ENCODE peak calls at places on chromosomes 3 and 15, in seven cellular contexts. S is neural progenitor cell, Q is suprapubic skin, Y is astrocyte, N is GM20000, W is A549, F is tibial nerve. K is an unnamed sample.

GRCh38 chr15:91186892-91187644 is 87.0 kb downstream of the SV2B start:
- DNase-seq in S (peak), Q (no peak), Y (peak), N (no peak), W (no peak), F (no peak), K (peak)

GRCh38 chr3:75260-75659 is 121.3 kb upstream of the CHL1 start:
- DNase-seq in S (no peak), Q (no peak), Y (no peak), N (no peak), W (no peak), F (no peak), K (no peak)

GRCh38 chr3:126389112-126389791 is 5.5 kb upstream of the CFAP100 start:
- DNase-seq in S (peak), Q (peak), Y (peak), N (peak), W (peak), F (peak), K (peak)

GRCh38 chr3:137294139-137294538 is 336.4 kb downstream of the IL20RB start:
- DNase-seq in S (peak), Q (no peak), Y (no peak), N (no peak), W (no peak), F (no peak), K (no peak)

GRCh38 chr3:197082871-197083270 is 53.3 kb upstream of the MELTF start:
- DNase-seq in S (no peak), Q (no peak), Y (peak), N (no peak), W (no peak), F (no peak), K (no peak)

GRCh38 chr3:46987485-46988401 is 8.3 kb downstream of the NBEAL2 start:
- DNase-seq in S (no peak), Q (no peak), Y (no peak), N (peak), W (no peak), F (peak), K (no peak)

GRCh38 chr15:62928996-62929350 is 113.6 kb upstream of the TPM1 start:
- DNase-seq in S (no peak), Q (no peak), Y (no peak), N (no peak), W (peak), F (no peak), K (no peak)

GRCh38 chr3:14880486-14881179 is 61.9 kb downstream of the FGD5 start:
- DNase-seq in S (no peak), Q (no peak), Y (no peak), N (no peak), W (no peak), F (no peak), K (no peak)

GRCh38 chr3:11991751-11992150 is 12.4 kb upstream of the SYN2 start:
- DNase-seq in S (no peak), Q (no peak), Y (no peak), N (no peak), W (no peak), F (no peak), K (no peak)

GRCh38 chr15:53843166-53843565 is 83.7 kb upstream of the WDR72 start:
- DNase-seq in S (no peak), Q (no peak), Y (no peak), N (no peak), W (no peak), F (no peak), K (no peak)

GRCh38 chr15:57792729-57793449 is 86.4 kb downstream of the POLR2M start:
- DNase-seq in S (peak), Q (no peak), Y (no peak), N (no peak), W (no peak), F (no peak), K (peak)

GRCh38 chr3:172142074-172143059 is 103.0 kb downstream of the FNDC3B start:
- DNase-seq in S (peak), Q (no peak), Y (peak), N (peak), W (no peak), F (no peak), K (no peak)

GRCh38 chr3:72492240-72492639 is 356.0 kb downstream of the SHQ1 start:
- DNase-seq in S (peak), Q (peak), Y (peak), N (no peak), W (no peak), F (peak), K (no peak)

GRCh38 chr3:124034016-124034808 is 42.3 kb upstream of the ROPN1 start:
- DNase-seq in S (peak), Q (no peak), Y (peak), N (peak), W (no peak), F (no peak), K (peak)

GRCh38 chr3:12192173-12192572 is 33.5 kb upstream of the TIMP4 start:
- DNase-seq in S (no peak), Q (no peak), Y (no peak), N (no peak), W (no peak), F (no peak), K (no peak)

GRCh38 chr3:27728195-27729087 is 6.3 kb upstream of the EOMES start:
- DNase-seq in S (peak), Q (no peak), Y (no peak), N (peak), W (no peak), F (no peak), K (peak)

GRCh38 chr15:38688761-38689160 is 124.1 kb upstream of the RASGRP1 start:
- DNase-seq in S (no peak), Q (no peak), Y (no peak), N (no peak), W (no peak), F (no peak), K (no peak)

GRCh38 chr3:196220587-196220986 is 4.3 kb downstream of the SLC51A start:
- DNase-seq in S (no peak), Q (no peak), Y (no peak), N (no peak), W (no peak), F (no peak), K (no peak)

GRCh38 chr3:43838877-43839276 is 148.1 kb downstream of the ABHD5 start:
- DNase-seq in S (no peak), Q (no peak), Y (no peak), N (no peak), W (no peak), F (no peak), K (no peak)
- TF ChIP-seq CTCF in S (no peak), Q (no peak), Y (no peak), N (no peak), W (no peak), F (no peak), K (no peak)

GRCh38 chr3:136070953-136071949 is 105.7 kb downstream of the PPP2R3A start:
- DNase-seq in S (no peak), Q (no peak), Y (peak), N (no peak), W (no peak), F (no peak), K (no peak)
- TF ChIP-seq CTCF in S (no peak), Q (no peak), Y (peak), N (no peak), W (peak), F (peak), K (no peak)

DNA sequence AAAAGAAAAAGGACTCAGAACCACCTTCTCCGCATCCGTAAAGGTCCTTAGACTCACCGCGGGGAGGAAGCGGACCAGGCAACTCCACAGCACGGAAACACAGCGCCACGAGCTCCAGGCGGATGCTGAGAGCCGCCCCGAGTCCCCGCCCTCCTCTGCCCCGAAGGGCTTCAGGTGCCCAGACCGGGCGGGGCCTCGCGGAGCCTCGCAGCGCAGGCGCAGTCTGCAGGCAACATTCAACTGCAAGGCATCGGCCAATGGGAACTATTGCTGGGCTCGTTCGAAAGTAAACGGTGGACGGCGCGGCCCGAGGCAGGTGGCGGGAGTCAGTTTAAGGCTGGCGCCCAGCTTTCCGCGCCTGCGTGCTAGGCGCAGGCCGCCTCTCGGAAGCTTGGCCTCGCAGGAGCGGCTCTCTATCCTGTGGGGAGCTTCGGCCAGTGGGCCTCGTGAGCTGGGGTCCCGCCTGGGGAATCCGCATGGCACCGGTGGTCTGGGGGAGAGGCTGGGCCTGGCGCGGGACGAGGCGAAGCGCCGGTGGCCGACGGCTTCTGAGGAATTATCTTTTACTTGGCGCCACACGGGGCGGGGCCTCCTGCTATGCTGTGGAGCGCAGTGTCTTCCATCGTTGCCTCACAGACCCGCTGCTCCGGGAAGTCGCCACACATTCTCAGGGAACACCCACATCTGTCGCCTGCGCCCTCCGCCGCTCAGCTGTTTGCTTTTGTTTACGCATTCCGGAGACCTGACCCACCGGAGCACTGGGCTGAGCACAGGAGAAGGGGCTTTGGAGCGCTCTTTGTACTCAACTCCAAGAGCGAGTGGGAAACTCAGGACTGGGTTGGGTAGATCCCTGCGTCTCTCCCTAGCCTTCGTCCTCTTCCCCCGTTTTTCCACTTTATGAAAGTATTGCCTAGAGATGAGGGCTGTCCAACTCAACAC is at the start of gene TRIM59:
- DNase-seq in S (peak), Q (peak), Y (peak), N (peak), W (peak), F (peak), K (peak)
- TF ChIP-seq CTCF in S (no peak), Q (no peak), Y (no peak), N (no peak), W (peak), F (no peak), K (no peak)

GRCh38 chr3:110881069-110881468 is 190.5 kb upstream of the NECTIN3 start:
- DNase-seq in S (peak), Q (peak), Y (peak), N (peak), W (no peak), F (no peak), K (no peak)
- TF ChIP-seq CTCF in S (peak), Q (no peak), Y (no peak), N (no peak), W (no peak), F (no peak), K (no peak)

DNA sequence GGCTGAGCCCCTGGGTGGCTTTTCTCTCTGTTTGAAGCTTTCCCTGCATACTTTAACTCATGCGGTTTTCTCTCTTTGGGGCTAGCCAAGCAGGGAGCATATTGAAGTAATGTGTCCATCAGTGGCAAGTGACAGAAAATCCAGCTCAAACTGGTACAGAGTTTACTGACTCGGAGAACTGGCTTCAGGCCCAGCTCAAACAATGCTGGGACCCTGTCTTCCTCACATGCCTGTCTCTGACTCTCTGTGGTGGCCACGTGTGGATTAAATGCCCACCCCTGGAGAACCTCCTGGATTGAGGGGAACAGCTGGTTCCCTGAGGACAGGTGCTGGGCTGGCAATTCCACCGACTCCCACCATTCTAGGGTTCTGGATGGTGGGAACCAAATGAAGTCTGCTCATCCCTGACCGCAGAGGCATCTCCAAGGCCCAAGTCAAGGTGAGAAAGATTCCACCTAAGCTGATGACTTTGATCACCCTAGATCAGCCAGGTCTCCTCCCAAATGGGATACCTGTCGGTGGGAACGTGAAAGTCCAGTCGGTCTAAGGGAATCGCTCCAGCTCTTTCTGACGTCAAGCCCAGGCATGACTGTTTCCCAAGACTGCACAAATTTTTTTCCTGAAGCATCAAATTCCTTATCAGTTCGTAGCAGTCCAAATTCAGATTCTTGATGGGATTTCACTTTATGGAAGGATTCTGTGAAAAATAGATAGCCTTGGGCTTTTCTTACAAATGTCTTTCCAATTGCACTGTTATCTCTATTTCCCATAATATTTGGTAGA is 16.3 kb upstream of the HDAC11 start:
- DNase-seq in S (no peak), Q (no peak), Y (no peak), N (no peak), W (no peak), F (no peak), K (no peak)
- TF ChIP-seq CTCF in S (no peak), Q (no peak), Y (no peak), N (no peak), W (no peak), F (no peak), K (no peak)

GRCh38 chr3:40504636-40505430 is 1.0 kb upstream of the ZNF620 start:
- DNase-seq in S (no peak), Q (peak), Y (peak), N (no peak), W (no peak), F (peak), K (no peak)

GRCh38 chr3:40499952-40500351 is 5.9 kb upstream of the ZNF620 start:
- DNase-seq in S (no peak), Q (no peak), Y (no peak), N (no peak), W (no peak), F (no peak), K (no peak)

GRCh38 chr3:40511031-40511718 is 5.3 kb downstream of the ZNF620 start:
- DNase-seq in S (no peak), Q (no peak), Y (no peak), N (no peak), W (no peak), F (no peak), K (no peak)

DNA sequence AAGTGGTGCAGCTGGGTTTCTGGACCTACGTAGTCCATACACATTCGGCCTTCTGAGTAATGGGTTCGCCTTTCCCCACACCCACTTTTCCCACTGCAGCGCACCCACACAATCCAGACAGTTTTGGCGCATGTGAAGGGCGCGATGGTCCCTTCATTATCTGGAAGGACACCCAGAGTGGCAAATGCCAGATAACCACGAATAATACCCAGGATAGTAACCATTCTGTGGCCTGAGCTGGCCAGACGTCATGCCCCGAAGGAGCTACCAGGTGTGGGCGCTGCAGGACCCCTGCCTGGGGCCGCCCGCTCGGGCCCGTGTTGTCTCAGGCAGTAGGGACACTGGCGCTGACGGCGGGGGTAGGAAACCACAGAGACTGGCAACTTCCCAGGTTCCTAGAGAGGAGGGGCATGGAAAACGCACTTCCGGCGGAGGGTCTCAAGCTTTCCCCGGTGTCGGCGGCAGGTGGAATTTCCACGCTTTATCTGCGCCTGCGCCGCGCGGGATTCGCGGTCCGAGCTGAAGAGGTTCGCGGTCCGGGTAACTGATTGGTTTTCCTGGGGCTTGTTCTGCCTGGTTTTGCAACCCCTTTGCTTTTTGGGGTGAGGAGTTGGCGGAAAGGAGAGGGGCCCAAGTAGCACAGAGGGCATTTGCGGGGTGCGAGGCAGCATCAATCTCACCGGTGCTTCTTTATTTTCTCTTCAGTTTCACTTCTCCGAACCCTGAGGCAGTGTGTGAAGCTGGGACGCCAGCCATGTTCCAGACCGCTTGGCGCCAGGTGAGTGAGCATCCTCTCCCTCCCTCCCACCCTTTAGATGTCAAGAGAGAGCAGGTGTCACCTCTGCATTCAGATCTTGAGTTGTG is at the start of gene ZNF620:
- DNase-seq in S (peak), Q (peak), Y (peak), N (peak), W (peak), F (peak), K (peak)
- TF ChIP-seq CTCF in S (peak), Q (no peak), Y (peak), N (peak), W (no peak), F (peak), K (peak)

K was measured in nephron progenitor cell.